ENCODE peak calls at places on chromosomes 3 and 15, in seven cellular contexts. One of them, this sample, is unnamed.

GRCh38 chr3:188052229-188052965 is 101.6 kb upstream of the LPP start:
- DNase-seq in IMR-90: peak; percentile 32
- DNase-seq in upper lobe of left lung: peak; percentile 47
- DNase-seq in ovary: peak; percentile 95
- DNase-seq in heart left ventricle: peak; percentile 92
- DNase-seq in K562: peak; percentile 6
- DNase-seq in mesendoderm: peak; percentile 94
- DNase-seq in this sample: no peak

GRCh38 chr3:37545479-37545878 is 316.2 kb upstream of the CTDSPL start:
- DNase-seq in mesendoderm: peak; percentile 52
- DNase-seq in upper lobe of left lung: no peak
- DNase-seq in IMR-90: no peak
- DNase-seq in ovary: peak; percentile 43
- DNase-seq in heart left ventricle: peak; percentile 64
- DNase-seq in K562: peak; percentile 65
- DNase-seq in this sample: no peak

GRCh38 chr3:72176537-72177041 is 391.6 kb upstream of the PROK2 start:
- DNase-seq in heart left ventricle: no peak
- DNase-seq in upper lobe of left lung: peak; percentile 56
- DNase-seq in ovary: no peak
- DNase-seq in IMR-90: no peak
- DNase-seq in mesendoderm: no peak
- DNase-seq in K562: no peak
- DNase-seq in this sample: no peak

GRCh38 chr15:92164327-92165000 is 229.2 kb upstream of the ST8SIA2 start:
- DNase-seq in mesendoderm: peak; percentile 87
- DNase-seq in K562: no peak
- DNase-seq in heart left ventricle: no peak
- DNase-seq in ovary: no peak
- DNase-seq in upper lobe of left lung: no peak
- DNase-seq in IMR-90: peak; percentile 20
- DNase-seq in this sample: peak; percentile 51

GRCh38 chr15:75669879-75670212 is 22.1 kb downstream of the SNX33 start:
- DNase-seq in IMR-90: no peak
- DNase-seq in mesendoderm: no peak
- DNase-seq in ovary: no peak
- DNase-seq in upper lobe of left lung: no peak
- DNase-seq in K562: peak; percentile 59
- DNase-seq in heart left ventricle: no peak
- DNase-seq in this sample: no peak

GRCh38 chr3:69370945-69371301 is 15.0 kb downstream of the FRMD4B start:
- DNase-seq in ovary: no peak
- DNase-seq in heart left ventricle: no peak
- DNase-seq in IMR-90: no peak
- DNase-seq in K562: no peak
- DNase-seq in upper lobe of left lung: no peak
- DNase-seq in mesendoderm: peak; percentile 28
- DNase-seq in this sample: no peak

GRCh38 chr3:169591983-169592644 is 71.4 kb downstream of the MECOM start:
- DNase-seq in heart left ventricle: no peak
- DNase-seq in mesendoderm: no peak
- DNase-seq in upper lobe of left lung: no peak
- DNase-seq in IMR-90: peak; percentile 15
- DNase-seq in ovary: no peak
- DNase-seq in K562: no peak
- DNase-seq in this sample: no peak

GRCh38 chr15:74608776-74609175 is 6.9 kb upstream of the CLK3 start:
- DNase-seq in heart left ventricle: no peak
- DNase-seq in upper lobe of left lung: peak; percentile 36
- DNase-seq in IMR-90: no peak
- DNase-seq in ovary: no peak
- DNase-seq in K562: no peak
- DNase-seq in mesendoderm: no peak
- DNase-seq in this sample: no peak

GRCh38 chr3:178522200-178523052 is 13.8 kb upstream of the KCNMB2 start:
- DNase-seq in K562: no peak
- DNase-seq in heart left ventricle: no peak
- DNase-seq in upper lobe of left lung: no peak
- DNase-seq in IMR-90: no peak
- DNase-seq in ovary: no peak
- DNase-seq in mesendoderm: no peak
- DNase-seq in this sample: no peak

GRCh38 chr3:58005662-58006061 is 2.6 kb upstream of the FLNB start:
- DNase-seq in mesendoderm: peak; percentile 95
- DNase-seq in heart left ventricle: no peak
- DNase-seq in IMR-90: peak; percentile 76
- DNase-seq in upper lobe of left lung: no peak
- DNase-seq in K562: no peak
- DNase-seq in ovary: no peak
- DNase-seq in this sample: no peak
- H3K27ac ChIP-seq in mesendoderm: no peak overlapping the region
- H3K27ac ChIP-seq in heart left ventricle: no peak overlapping the region
- H3K27ac ChIP-seq in IMR-90: peak overlapping the region; percentile 21
- H3K27ac ChIP-seq in upper lobe of left lung: no peak overlapping the region
- H3K27ac ChIP-seq in K562: no peak overlapping the region
- H3K27ac ChIP-seq in ovary: no peak overlapping the region
- H3K27ac ChIP-seq in this sample: no peak overlapping the region

GRCh38 chr3:110971010-110971585 is 100.5 kb upstream of the NECTIN3 start:
- DNase-seq in ovary: no peak
- DNase-seq in IMR-90: no peak
- DNase-seq in upper lobe of left lung: no peak
- DNase-seq in K562: no peak
- DNase-seq in mesendoderm: no peak
- DNase-seq in heart left ventricle: no peak
- DNase-seq in this sample: no peak

GRCh38 chr3:110969229-110970211 is 102.1 kb upstream of the NECTIN3 start:
- DNase-seq in heart left ventricle: no peak
- DNase-seq in upper lobe of left lung: peak; percentile 48
- DNase-seq in IMR-90: no peak
- DNase-seq in mesendoderm: peak; percentile 3
- DNase-seq in K562: no peak
- DNase-seq in ovary: no peak
- DNase-seq in this sample: no peak

GRCh38 chr3:110965976-110966375 is 105.6 kb upstream of the NECTIN3 start:
- DNase-seq in K562: no peak
- DNase-seq in mesendoderm: no peak
- DNase-seq in ovary: no peak
- DNase-seq in IMR-90: no peak
- DNase-seq in heart left ventricle: no peak
- DNase-seq in upper lobe of left lung: no peak
- DNase-seq in this sample: no peak

GRCh38 chr3:110966966-110967663 is 104.5 kb upstream of the NECTIN3 start:
- DNase-seq in upper lobe of left lung: no peak
- DNase-seq in ovary: no peak
- DNase-seq in heart left ventricle: no peak
- DNase-seq in mesendoderm: no peak
- DNase-seq in K562: no peak
- DNase-seq in IMR-90: no peak
- DNase-seq in this sample: no peak

GRCh38 chr3:110968076-110968475 is 103.5 kb upstream of the NECTIN3 start:
- DNase-seq in ovary: no peak
- DNase-seq in heart left ventricle: no peak
- DNase-seq in IMR-90: no peak
- DNase-seq in K562: no peak
- DNase-seq in upper lobe of left lung: no peak
- DNase-seq in mesendoderm: no peak
- DNase-seq in this sample: no peak
- H3K4me3 ChIP-seq in ovary: no peak overlapping the region
- H3K4me3 ChIP-seq in heart left ventricle: no peak overlapping the region
- H3K4me3 ChIP-seq in IMR-90: no peak overlapping the region
- H3K4me3 ChIP-seq in K562: no peak overlapping the region
- H3K4me3 ChIP-seq in upper lobe of left lung: no peak overlapping the region
- H3K4me3 ChIP-seq in mesendoderm: no peak overlapping the region
- H3K4me3 ChIP-seq in this sample: no peak overlapping the region

DNA sequence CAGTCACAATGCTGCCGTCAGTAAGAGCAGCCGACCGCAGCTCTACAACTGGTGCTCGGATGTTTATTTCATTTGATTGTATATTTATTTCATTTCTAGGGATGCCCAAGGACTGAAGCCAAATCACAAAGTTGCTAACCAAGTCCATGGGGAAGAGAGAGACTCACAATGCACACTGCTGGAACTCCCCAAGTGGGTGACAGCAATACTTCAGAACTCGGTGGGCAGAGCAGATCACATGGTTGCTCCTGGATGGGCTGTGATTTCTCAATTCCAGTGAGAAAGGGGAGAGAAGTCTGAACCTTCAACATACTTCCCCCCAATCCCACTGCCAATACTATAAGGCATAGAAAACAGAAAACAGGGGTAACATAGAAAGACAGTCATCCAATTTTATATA is 265.8 kb upstream of the WNT5A start:
- DNase-seq in K562: no peak
- DNase-seq in ovary: no peak
- DNase-seq in mesendoderm: no peak
- DNase-seq in heart left ventricle: no peak
- DNase-seq in upper lobe of left lung: no peak
- DNase-seq in IMR-90: no peak
- DNase-seq in this sample: no peak
- H3K27ac ChIP-seq in K562: no peak overlapping the region
- H3K27ac ChIP-seq in ovary: no peak overlapping the region
- H3K27ac ChIP-seq in mesendoderm: no peak overlapping the region
- H3K27ac ChIP-seq in heart left ventricle: no peak overlapping the region
- H3K27ac ChIP-seq in upper lobe of left lung: no peak overlapping the region
- H3K27ac ChIP-seq in IMR-90: no peak overlapping the region
- H3K27ac ChIP-seq in this sample: no peak overlapping the region

DNA sequence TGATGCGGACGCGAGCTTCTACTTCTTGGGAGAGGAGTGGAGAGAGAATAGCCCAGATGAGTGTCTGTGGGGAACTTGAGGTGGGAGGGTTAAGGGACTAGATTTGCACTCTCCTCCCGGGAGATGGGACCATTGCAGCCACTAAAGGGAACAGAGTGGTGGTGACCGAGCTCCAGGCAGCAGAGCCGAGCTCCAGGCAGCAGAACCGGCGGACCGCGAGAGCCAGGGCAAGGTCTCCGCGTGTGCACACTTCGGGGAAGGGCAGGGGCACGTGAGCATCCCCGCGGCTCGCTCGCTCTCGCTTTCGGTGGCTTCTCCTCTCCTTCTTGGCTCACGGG is 1.1 kb downstream of the IGDCC3 start:
- DNase-seq in ovary: no peak
- DNase-seq in mesendoderm: peak; percentile 75
- DNase-seq in IMR-90: no peak
- DNase-seq in heart left ventricle: no peak
- DNase-seq in upper lobe of left lung: no peak
- DNase-seq in K562: no peak
- DNase-seq in this sample: no peak
- H3K4me3 ChIP-seq in ovary: peak overlapping the region; percentile 52
- H3K4me3 ChIP-seq in mesendoderm: peak overlapping the region; percentile 45
- H3K4me3 ChIP-seq in IMR-90: peak overlapping the region; percentile 53
- H3K4me3 ChIP-seq in heart left ventricle: peak overlapping the region; percentile 53
- H3K4me3 ChIP-seq in upper lobe of left lung: no peak overlapping the region
- H3K4me3 ChIP-seq in K562: no peak overlapping the region
- H3K4me3 ChIP-seq in this sample: peak overlapping the region; percentile 77

DNA sequence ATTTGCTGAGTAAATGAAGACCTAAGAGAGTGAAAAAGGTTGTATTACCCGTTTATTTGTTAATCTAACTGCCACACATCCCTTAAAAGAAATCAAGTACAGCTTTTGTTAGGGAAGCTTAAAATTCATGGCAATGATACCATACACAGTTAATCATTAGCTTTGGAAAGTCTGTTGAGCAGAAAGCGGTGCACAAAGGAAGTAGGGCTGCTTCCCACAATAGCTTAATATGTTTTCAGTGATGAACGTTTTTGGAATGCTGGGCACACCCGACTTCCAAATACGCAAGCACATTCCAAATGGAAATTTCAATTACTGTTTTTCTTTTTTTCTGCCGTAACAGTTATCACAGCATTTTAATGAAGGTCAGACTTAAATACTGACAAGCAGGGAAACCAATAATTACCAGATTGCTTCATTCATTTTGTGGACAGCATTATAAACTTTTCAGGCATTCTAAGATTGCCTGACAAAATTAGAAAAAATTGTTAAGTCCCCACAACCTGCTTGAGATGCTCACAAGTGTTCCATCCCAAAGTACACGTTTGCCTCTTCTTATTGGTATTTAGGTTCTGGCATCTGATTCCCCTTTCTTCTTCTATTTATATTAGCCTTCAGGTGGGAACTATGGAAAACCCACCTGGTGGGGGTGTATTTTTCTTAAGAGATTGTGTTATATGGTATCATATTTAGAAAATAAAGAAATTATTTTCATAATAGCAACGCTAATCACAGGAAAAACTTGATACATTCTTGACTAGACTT is 1.1 kb upstream of the ECT2 start:
- DNase-seq in IMR-90: peak; percentile 96
- DNase-seq in heart left ventricle: no peak
- DNase-seq in upper lobe of left lung: no peak
- DNase-seq in ovary: no peak
- DNase-seq in mesendoderm: peak; percentile 30
- DNase-seq in K562: no peak
- DNase-seq in this sample: no peak
- H3K27ac ChIP-seq in IMR-90: peak overlapping the region; percentile 49
- H3K27ac ChIP-seq in heart left ventricle: peak overlapping the region; percentile 82
- H3K27ac ChIP-seq in upper lobe of left lung: peak overlapping the region; percentile 81
- H3K27ac ChIP-seq in ovary: no peak overlapping the region
- H3K27ac ChIP-seq in mesendoderm: no peak overlapping the region
- H3K27ac ChIP-seq in K562: no peak overlapping the region
- H3K27ac ChIP-seq in this sample: peak overlapping the region; percentile 2

GRCh38 chr3:62749657-62750056 is 125.6 kb downstream of the CADPS start:
- DNase-seq in heart left ventricle: no peak
- DNase-seq in K562: no peak
- DNase-seq in IMR-90: no peak
- DNase-seq in mesendoderm: no peak
- DNase-seq in ovary: no peak
- DNase-seq in upper lobe of left lung: no peak
- DNase-seq in this sample: no peak
- H3K4me3 ChIP-seq in heart left ventricle: no peak overlapping the region
- H3K4me3 ChIP-seq in K562: no peak overlapping the region
- H3K4me3 ChIP-seq in IMR-90: no peak overlapping the region
- H3K4me3 ChIP-seq in mesendoderm: no peak overlapping the region
- H3K4me3 ChIP-seq in ovary: no peak overlapping the region
- H3K4me3 ChIP-seq in upper lobe of left lung: no peak overlapping the region
- H3K4me3 ChIP-seq in this sample: no peak overlapping the region